ENCODE peak calls at places on chromosomes 4 and X, in nine cellular contexts. K is tibial nerve, M is GM12878, Q is upper lobe of right lung, N is A549, R is retinal pigment epithelial cell, F is AG10803, H is pancreas, P is stomach. E is an unnamed sample.

GRCh38 chr4:103150677-103151076 is 47.5 kb downstream of the CENPE start:
- DNase-seq in K (no peak), M (no peak), Q (no peak), N (peak; percentile 49), R (no peak), F (peak; percentile 25), H (no peak), P (no peak), E (no peak)

GRCh38 chr4:154928640-154929257 is 147.7 kb downstream of the RBM46 start:
- DNase-seq in K (no peak), M (no peak), Q (no peak), N (peak; percentile 45), R (no peak), F (peak; percentile 56), H (no peak), P (no peak), E (no peak)

GRCh38 chr4:115325836-115326235 is 212.4 kb upstream of the NDST4 start:
- DNase-seq in K (no peak), M (no peak), Q (no peak), N (no peak), R (no peak), F (no peak), H (no peak), P (no peak), E (no peak)

GRCh38 chr4:100836929-100837328 is 319.1 kb upstream of the EMCN start:
- DNase-seq in K (no peak), M (no peak), Q (no peak), N (no peak), R (no peak), F (no peak), H (no peak), P (no peak), E (peak; percentile 16)

GRCh38 chr4:4542824-4543485 is 1.1 kb upstream of the STX18 start:
- DNase-seq in K (no peak), M (no peak), Q (no peak), N (no peak), R (no peak), F (peak; percentile 40), H (no peak), P (no peak), E (no peak)

GRCh38 chr4:114398386-114398785 is 200.2 kb upstream of the UGT8 start:
- DNase-seq in K (no peak), M (no peak), Q (no peak), N (no peak), R (no peak), F (no peak), H (no peak), P (no peak), E (no peak)

GRCh38 chrX:81259008-81259713 is 57.3 kb downstream of the SH3BGRL start:
- DNase-seq in K (no peak), M (no peak), Q (no peak), N (no peak), R (no peak), F (peak; percentile 31), H (no peak), P (no peak), E (no peak)

GRCh38 chr4:23368081-23368697 is 521.7 kb downstream of the PPARGC1A start:
- DNase-seq in K (no peak), M (no peak), Q (no peak), N (no peak), R (no peak), F (no peak), H (no peak), P (peak; percentile 33), E (no peak)

GRCh38 chr4:164997324-164997723 is 19.9 kb upstream of the TRIM61 start:
- DNase-seq in K (no peak), M (no peak), Q (no peak), N (peak; percentile 17), R (no peak), F (no peak), H (no peak), P (no peak), E (no peak)

GRCh38 chr4:34720563-34720962 is 1523.8 kb downstream of the ARAP2 start:
- DNase-seq in K (no peak), M (no peak), Q (no peak), N (peak; percentile 57), R (no peak), F (peak; percentile 52), H (no peak), P (no peak), E (no peak)
- TF ChIP-seq CTCF in K (no peak), M (peak; percentile 18), Q (peak; percentile 38), N (peak; percentile 45), R (peak; percentile 71), F (peak; percentile 47), H (no peak), P (peak; percentile 19), E (peak; percentile 61)

DNA sequence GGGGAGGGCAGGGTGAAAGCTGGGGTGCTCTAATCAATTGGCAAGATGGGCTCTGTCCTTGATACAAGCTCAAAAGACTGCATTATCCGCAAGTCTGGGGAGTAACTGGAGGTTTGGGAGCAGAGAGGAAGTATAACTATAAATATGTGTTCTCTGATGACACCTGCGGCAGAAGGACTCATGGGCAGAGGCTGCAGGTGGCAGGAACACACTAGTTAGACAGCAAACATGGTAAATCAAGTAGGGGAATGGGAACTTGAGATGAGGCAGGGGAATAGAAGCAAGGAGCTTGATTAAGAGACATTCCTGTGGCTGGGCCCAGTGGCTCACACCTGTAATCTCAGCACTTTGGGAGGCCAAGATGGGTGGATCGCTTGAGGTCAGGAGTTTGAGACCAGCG is 30.3 kb downstream of the SH3KBP1 start:
- DNase-seq in K (no peak), M (no peak), Q (no peak), N (no peak), R (no peak), F (no peak), H (no peak), P (no peak), E (no peak)
- H3K4me3 ChIP-seq in K (no peak overlapping the region), M (peak overlapping the region; percentile 23), Q (no peak overlapping the region), N (no peak overlapping the region), R (no peak overlapping the region), F (no peak overlapping the region), H (no peak overlapping the region), P (no peak overlapping the region), E (no peak overlapping the region)

DNA sequence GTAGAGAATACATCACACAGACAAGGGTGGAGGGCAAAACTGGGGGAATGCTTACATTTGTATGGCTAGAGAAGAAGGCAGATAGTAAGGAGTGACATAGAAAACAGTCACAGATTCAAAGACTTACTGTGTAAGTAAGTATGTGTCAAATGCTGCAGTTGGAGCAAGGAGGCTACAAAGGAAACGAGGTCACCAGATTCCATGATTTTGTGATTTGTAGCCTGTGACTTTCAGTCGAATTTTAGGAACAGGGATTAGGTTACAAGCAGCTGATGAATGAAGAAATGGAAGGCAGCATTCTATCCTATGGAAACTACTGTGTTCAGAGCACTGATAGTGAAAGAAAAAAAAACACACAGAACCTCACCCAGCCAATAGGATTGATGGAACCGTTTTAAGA is 407.9 kb downstream of the IL15 start:
- DNase-seq in K (no peak), M (no peak), Q (no peak), N (no peak), R (no peak), F (no peak), H (no peak), P (no peak), E (no peak)
- TF ChIP-seq CTCF in K (no peak), M (no peak), Q (no peak), N (no peak), R (no peak), F (no peak), H (no peak), P (no peak), E (no peak)

DNA sequence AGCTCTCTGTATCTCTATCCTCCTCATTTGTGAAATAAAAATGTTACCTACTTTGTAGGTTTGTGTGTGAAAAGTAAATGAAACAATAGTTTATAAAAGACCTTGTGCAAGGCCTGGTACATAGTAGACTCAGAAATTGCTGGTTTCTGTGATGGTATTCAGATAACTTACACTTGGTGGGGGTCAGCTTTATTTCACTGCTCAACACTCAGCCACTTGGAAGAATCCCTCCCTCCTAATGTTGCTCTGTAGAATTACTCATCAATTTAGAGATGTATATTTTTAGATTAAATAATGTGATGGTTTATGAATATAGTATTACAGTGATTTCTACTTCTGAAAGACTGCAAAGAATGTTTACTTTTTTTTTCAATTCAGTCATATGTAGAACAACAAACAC is 32.7 kb downstream of the SMARCAD1 start:
- DNase-seq in K (no peak), M (no peak), Q (no peak), N (no peak), R (no peak), F (no peak), H (no peak), P (no peak), E (no peak)
- H3K4me3 ChIP-seq in K (no peak overlapping the region), M (no peak overlapping the region), Q (no peak overlapping the region), N (no peak overlapping the region), R (no peak overlapping the region), F (no peak overlapping the region), H (no peak overlapping the region), P (no peak overlapping the region), E (no peak overlapping the region)

DNA sequence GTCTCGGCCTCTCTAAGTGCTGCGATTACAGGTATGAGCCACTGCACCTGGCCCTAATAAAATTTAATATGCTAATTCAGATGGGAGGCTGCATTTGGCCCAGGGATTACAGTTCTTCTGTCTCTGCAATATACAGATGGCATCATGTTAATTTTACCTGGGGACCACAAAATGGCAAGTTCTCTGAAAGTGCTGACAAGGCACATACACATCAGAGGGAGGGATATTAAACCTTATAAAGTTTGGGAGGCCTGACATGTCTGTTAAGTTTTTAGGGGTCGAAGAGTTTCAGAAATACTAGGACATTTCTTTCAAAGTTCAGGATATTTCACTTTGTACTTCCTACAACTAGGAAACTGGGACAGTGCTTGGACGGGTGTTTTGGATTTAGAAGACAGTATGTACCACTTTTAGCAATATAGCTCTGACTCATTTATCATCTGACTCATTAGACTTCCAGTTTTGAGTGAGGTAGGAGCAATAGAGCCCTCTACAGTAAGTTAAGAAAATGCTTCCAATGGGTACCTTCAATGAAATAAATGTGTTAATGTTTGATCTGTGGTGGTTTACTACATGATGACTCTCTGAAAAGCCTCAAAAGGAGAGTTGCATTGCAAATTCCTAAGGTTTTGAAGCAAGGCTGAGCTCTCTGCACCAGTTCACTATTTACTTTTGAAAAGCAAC is 981.0 kb upstream of the HS3ST1 start:
- DNase-seq in K (no peak), M (no peak), Q (no peak), N (no peak), R (peak; percentile 40), F (no peak), H (no peak), P (no peak), E (peak; percentile 71)
- TF ChIP-seq CTCF in K (no peak), M (no peak), Q (no peak), N (no peak), R (peak; percentile 39), F (no peak), H (no peak), P (no peak), E (peak; percentile 46)

DNA sequence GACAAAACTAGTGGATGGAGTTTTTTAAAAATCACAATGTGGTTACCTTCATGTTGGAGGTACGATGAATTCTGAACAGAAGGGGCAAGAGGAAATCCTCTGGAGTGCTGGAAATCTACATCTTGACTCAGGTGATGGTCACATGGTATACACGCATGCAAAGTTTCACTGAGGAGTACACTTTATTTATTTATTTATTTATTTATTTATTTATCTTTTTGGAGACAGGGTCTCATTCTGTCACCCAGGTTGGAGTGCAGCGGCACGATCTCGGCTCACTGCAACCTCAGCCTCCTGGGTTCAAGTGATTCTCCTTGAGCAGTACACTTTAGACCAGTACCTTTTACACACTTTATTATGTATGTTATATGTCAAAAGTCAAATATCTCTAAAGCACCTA is 645.7 kb upstream of the DIPK2B start:
- DNase-seq in K (no peak), M (no peak), Q (no peak), N (no peak), R (no peak), F (no peak), H (no peak), P (no peak), E (no peak)
- H3K4me3 ChIP-seq in K (no peak overlapping the region), M (no peak overlapping the region), Q (no peak overlapping the region), N (no peak overlapping the region), R (no peak overlapping the region), F (no peak overlapping the region), H (no peak overlapping the region), P (no peak overlapping the region), E (no peak overlapping the region)